ENCODE peak calls at places on chromosomes 11 and 22, in nine cellular contexts. M is kidney glomerular epithelial cell; Y is brain microvascular endothelial cell; C is activated CD4-positive, alpha-beta T cell treated with anti-CD3 and anti-CD28 coated beads, Interleukin-2, amount 10 ng/mL, durations not matched to agents 7 days and 5 days; B is DMS153; J is activated gamma-delta T cell; I is non-pigmented ciliary epithelial cell; Z is neural crest cell; K is CD8-positive, alpha-beta T cell. P is an unnamed sample.

GRCh38 chr22:30248484-30248883 is 1.9 kb upstream of the LIF start:
- DNase-seq in C (no peak), I (no peak), B (no peak), M (no peak), J (no peak), K (no peak), Y (no peak), Z (no peak), P (no peak)

GRCh38 chr11:6505577-6506240 is 8.6 kb downstream of the DNHD1 start:
- DNase-seq in Z (no peak), B (peak), M (peak), C (peak), J (no peak), I (no peak), K (no peak), Y (peak), P (peak)

GRCh38 chr22:25876871-25877270 is 134.9 kb downstream of the MYO18B start:
- DNase-seq in Z (no peak), J (no peak), B (no peak), K (no peak), I (no peak), C (no peak), Y (no peak), M (no peak), P (no peak)

GRCh38 chr22:37330200-37331033 is 48.1 kb downstream of the CYTH4 start:
- DNase-seq in M (peak), J (no peak), Z (peak), B (peak), K (no peak), I (peak), C (peak), Y (peak), P (no peak)

GRCh38 chr11:41283196-41283930 is 176.1 kb downstream of the LRRC4C start:
- DNase-seq in B (no peak), M (no peak), C (no peak), J (no peak), I (no peak), K (no peak), Z (no peak), Y (no peak), P (no peak)

GRCh38 chr11:106105986-106106385 is 28.5 kb downstream of the AASDHPPT start:
- DNase-seq in J (no peak), M (no peak), Y (no peak), I (no peak), K (no peak), Z (no peak), B (no peak), C (no peak), P (no peak)

GRCh38 chr11:112564228-112564955 is 303.7 kb upstream of the PLET1 start:
- DNase-seq in I (no peak), C (no peak), Z (no peak), K (no peak), M (no peak), B (peak), J (no peak), Y (peak), P (peak)

GRCh38 chr11:112504056-112504455 is 243.4 kb upstream of the PLET1 start:
- DNase-seq in I (no peak), K (no peak), Z (no peak), Y (no peak), C (no peak), B (no peak), M (no peak), J (no peak), P (no peak)

GRCh38 chr11:65556470-65557279 is 1.5 kb downstream of the LTBP3 start:
- DNase-seq in K (no peak), M (no peak), Y (no peak), B (no peak), C (no peak), Z (no peak), I (no peak), J (no peak), P (no peak)

GRCh38 chr11:72848846-72849466 is 34.7 kb downstream of the ATG16L2 start:
- DNase-seq in Z (no peak), C (peak), J (no peak), Y (no peak), I (no peak), M (peak), B (no peak), K (no peak), P (no peak)

GRCh38 chr22:31504282-31504681 is 7.9 kb downstream of the SFI1 start:
- DNase-seq in I (peak), C (no peak), B (no peak), K (no peak), Y (no peak), Z (no peak), M (no peak), J (no peak), P (no peak)

GRCh38 chr11:76160856-76161255 is 45.4 kb downstream of the WNT11 start:
- DNase-seq in I (no peak), C (no peak), Z (no peak), M (no peak), B (no peak), K (no peak), Y (no peak), J (no peak), P (no peak)

GRCh38 chr11:69820441-69820840 is 1.2 kb upstream of the FGF3 start:
- DNase-seq in J (no peak), I (no peak), K (no peak), M (no peak), B (no peak), Z (no peak), C (no peak), Y (no peak), P (no peak)

GRCh38 chr11:13105237-13105844 is 96.2 kb downstream of the RASSF10 start:
- DNase-seq in Y (no peak), C (no peak), Z (no peak), K (no peak), M (no peak), J (no peak), B (peak), I (no peak), P (no peak)

GRCh38 chr11:93652161-93652597 is 9.3 kb upstream of the CEP295 start:
- DNase-seq in M (peak), J (no peak), Z (peak), C (peak), K (peak), I (no peak), Y (peak), B (no peak), P (peak)

GRCh38 chr11:83034673-83035014 is 37.1 kb downstream of the RAB30 start:
- DNase-seq in M (no peak), B (no peak), Y (no peak), Z (no peak), K (no peak), C (no peak), J (no peak), I (no peak), P (no peak)

GRCh38 chr11:117319214-117319840 is 3.3 kb upstream of the BACE1 start:
- DNase-seq in M (peak), B (no peak), Z (no peak), I (no peak), Y (peak), C (no peak), K (no peak), J (no peak), P (no peak)

GRCh38 chr11:100687630-100688395 is 725 bp downstream of the ARHGAP42 start:
- DNase-seq in I (no peak), M (peak), J (no peak), Y (peak), K (no peak), Z (peak), C (peak), B (peak), P (peak)

GRCh38 chr11:46338988-46339666 is 8.1 kb upstream of the DGKZ start:
- DNase-seq in Y (no peak), M (no peak), B (peak), C (no peak), J (no peak), I (no peak), K (no peak), Z (no peak), P (no peak)

GRCh38 chr11:46916669-46917108 is 1.7 kb downstream of the LRP4 start:
- DNase-seq in Y (peak), I (no peak), J (no peak), K (no peak), B (no peak), M (peak), Z (peak), C (no peak), P (no peak)

GRCh38 chr11:119635776-119636175 is 93.2 kb downstream of the NECTIN1 start:
- DNase-seq in Y (no peak), M (no peak), I (no peak), J (no peak), Z (no peak), C (no peak), K (no peak), B (no peak), P (no peak)

GRCh38 chr22:42805016-42805997 is 51.8 kb downstream of the ARFGAP3 start:
- DNase-seq in C (no peak), M (no peak), Z (no peak), K (no peak), I (no peak), B (peak), Y (no peak), J (no peak), P (no peak)

GRCh38 chr11:41437006-41437405 is 22.4 kb downstream of the LRRC4C start:
- DNase-seq in J (no peak), Z (no peak), M (no peak), Y (no peak), I (no peak), K (no peak), C (no peak), B (no peak), P (no peak)

GRCh38 chr22:43345356-43345755 is 2.2 kb upstream of the SCUBE1 start:
- DNase-seq in C (no peak), I (no peak), B (no peak), Z (no peak), J (no peak), Y (no peak), K (no peak), M (no peak), P (no peak)

GRCh38 chr22:46062971-46063631 is 86.1 kb upstream of the WNT7B start:
- DNase-seq in Y (no peak), C (no peak), I (no peak), Z (no peak), J (no peak), M (no peak), B (no peak), K (no peak), P (no peak)

GRCh38 chr11:62295504-62295903 is 3.4 kb downstream of the SCGB1D4 start:
- DNase-seq in J (no peak), K (no peak), Z (peak), B (no peak), C (peak), Y (peak), I (no peak), M (no peak), P (no peak)

GRCh38 chr11:96055706-96056387 is 131.9 kb upstream of the MTMR2 start:
- DNase-seq in I (peak), K (no peak), C (no peak), M (peak), B (no peak), J (no peak), Z (no peak), Y (peak), P (no peak)

GRCh38 chr11:22234743-22235142 is 41.9 kb downstream of the ANO5 start:
- DNase-seq in K (no peak), B (no peak), C (no peak), Z (no peak), Y (no peak), J (no peak), M (no peak), I (no peak), P (no peak)

GRCh38 chr11:43950323-43950855 is 8.0 kb downstream of the C11orf96 start:
- DNase-seq in Z (no peak), M (no peak), Y (no peak), C (no peak), I (no peak), J (no peak), B (no peak), K (no peak), P (no peak)

GRCh38 chr22:39183991-39184585 is 31.6 kb upstream of the CBX7 start:
- DNase-seq in B (no peak), K (no peak), M (peak), Z (no peak), C (no peak), I (no peak), Y (peak), J (no peak), P (no peak)

GRCh38 chr22:28112130-28112529 is 193.1 kb upstream of the PITPNB start:
- DNase-seq in Z (no peak), M (peak), C (no peak), B (no peak), J (no peak), I (no peak), Y (no peak), K (no peak), P (no peak)

GRCh38 chr22:37209140-37209845 is 3.0 kb downstream of the SSTR3 start:
- DNase-seq in I (no peak), Y (no peak), M (no peak), J (no peak), B (no peak), C (no peak), Z (no peak), K (no peak), P (no peak)

GRCh38 chr11:108713076-108713790 is 48.4 kb downstream of the DDX10 start:
- DNase-seq in C (no peak), Z (no peak), Y (peak), M (no peak), K (no peak), B (no peak), I (no peak), J (no peak), P (no peak)

GRCh38 chr11:74037309-74037708 is 28.4 kb upstream of the UCP3 start:
- DNase-seq in B (no peak), I (no peak), K (no peak), M (peak), Y (no peak), Z (no peak), C (no peak), J (no peak), P (no peak)

GRCh38 chr22:46397514-46397913 is 62.0 kb downstream of the TRMU start:
- DNase-seq in Z (no peak), M (no peak), I (no peak), K (no peak), Y (no peak), C (no peak), B (no peak), J (no peak), P (no peak)

GRCh38 chr11:776459-777287 is 614 bp downstream of the GATD1 start:
- DNase-seq in Y (no peak), B (no peak), J (no peak), C (peak), K (no peak), I (no peak), Z (peak), M (no peak), P (no peak)

GRCh38 chr11:96082002-96082899 is 158.3 kb upstream of the MTMR2 start:
- DNase-seq in I (no peak), Y (no peak), B (no peak), M (no peak), J (no peak), Z (no peak), C (no peak), K (no peak), P (no peak)

GRCh38 chr22:48672387-48672786 is 1155.3 kb downstream of the BRD1 start:
- DNase-seq in Y (no peak), C (no peak), J (no peak), Z (no peak), K (no peak), I (no peak), M (no peak), B (no peak), P (no peak)

GRCh38 chr11:93225642-93226041 is 27.9 kb upstream of the SLC36A4 start:
- DNase-seq in M (no peak), B (peak), Y (no peak), J (no peak), Z (no peak), K (no peak), C (no peak), I (no peak), P (no peak)